ENCODE peak calls at places on chromosomes 5 and 9, in four cellular contexts. One of them, this sample, is unnamed.
A peak's percentile ranks its signal among the peaks of the same experiment; 100 is the strongest.

GRCh38 chr9:133873006-133873780 is 118.9 kb downstream of the VAV2 start:
- DNase-seq in endothelial cell: no peak
- DNase-seq in lung: no peak
- DNase-seq in cardiac muscle cell: no peak
- DNase-seq in this sample: no peak

GRCh38 chr5:52560366-52560765 is 227.3 kb upstream of the ITGA1 start:
- DNase-seq in lung: no peak
- DNase-seq in endothelial cell: no peak
- DNase-seq in cardiac muscle cell: peak; percentile 31
- DNase-seq in this sample: no peak

GRCh38 chr9:16157216-16157615 is 604.4 kb downstream of the CCDC171 start:
- DNase-seq in cardiac muscle cell: no peak
- DNase-seq in endothelial cell: no peak
- DNase-seq in lung: no peak
- DNase-seq in this sample: no peak

GRCh38 chr9:14215614-14216013 is 98.3 kb downstream of the NFIB start:
- DNase-seq in lung: no peak
- DNase-seq in cardiac muscle cell: no peak
- DNase-seq in endothelial cell: no peak
- DNase-seq in this sample: no peak

GRCh38 chr5:83321656-83322055 is 149.9 kb upstream of the VCAN start:
- DNase-seq in lung: no peak
- DNase-seq in endothelial cell: no peak
- DNase-seq in cardiac muscle cell: no peak
- DNase-seq in this sample: no peak

GRCh38 chr9:89850633-89851325 is 246.0 kb downstream of the GADD45G start:
- DNase-seq in lung: peak; percentile 45
- DNase-seq in cardiac muscle cell: no peak
- DNase-seq in endothelial cell: no peak
- DNase-seq in this sample: no peak

GRCh38 chr9:127035948-127036347 is 86.5 kb downstream of the ANGPTL2 start:
- DNase-seq in lung: peak; percentile 39
- DNase-seq in cardiac muscle cell: no peak
- DNase-seq in endothelial cell: no peak
- DNase-seq in this sample: no peak

GRCh38 chr5:177987326-177987725 is 8.7 kb downstream of the PROP1 start:
- DNase-seq in lung: no peak
- DNase-seq in endothelial cell: no peak
- DNase-seq in cardiac muscle cell: no peak
- DNase-seq in this sample: no peak

GRCh38 chr9:85960688-85961093 is 19.7 kb downstream of the NAA35 start:
- DNase-seq in endothelial cell: no peak
- DNase-seq in cardiac muscle cell: no peak
- DNase-seq in lung: no peak
- DNase-seq in this sample: no peak

GRCh38 chr9:72925126-72925810 is 27.6 kb downstream of the ALDH1A1 start:
- DNase-seq in lung: no peak
- DNase-seq in cardiac muscle cell: no peak
- DNase-seq in endothelial cell: no peak
- DNase-seq in this sample: no peak

GRCh38 chr9:111016046-111017026 is 21.9 kb downstream of the LPAR1 start:
- DNase-seq in endothelial cell: no peak
- DNase-seq in cardiac muscle cell: peak; percentile 61
- DNase-seq in lung: no peak
- DNase-seq in this sample: no peak

GRCh38 chr9:38707885-38708640 is 11.9 kb downstream of the FAM240B start:
- DNase-seq in endothelial cell: no peak
- DNase-seq in lung: no peak
- DNase-seq in cardiac muscle cell: no peak
- DNase-seq in this sample: no peak

GRCh38 chr9:134239130-134239888 is 74.9 kb upstream of the RNU6ATAC start:
- DNase-seq in lung: no peak
- DNase-seq in cardiac muscle cell: no peak
- DNase-seq in endothelial cell: no peak
- DNase-seq in this sample: no peak

GRCh38 chr9:21060919-21061561 is 16.7 kb downstream of the IFNB1 start:
- DNase-seq in cardiac muscle cell: no peak
- DNase-seq in endothelial cell: no peak
- DNase-seq in lung: no peak
- DNase-seq in this sample: no peak

GRCh38 chr5:172593306-172593705 is 47.8 kb upstream of the NEURL1B start:
- DNase-seq in lung: no peak
- DNase-seq in endothelial cell: no peak
- DNase-seq in cardiac muscle cell: no peak
- DNase-seq in this sample: no peak

GRCh38 chr9:113943112-113944009 is 67.3 kb downstream of the ZNF618 start:
- DNase-seq in lung: peak; percentile 22
- DNase-seq in cardiac muscle cell: no peak
- DNase-seq in endothelial cell: no peak
- DNase-seq in this sample: no peak

GRCh38 chr9:96245399-96245798 is 56.6 kb downstream of the HSD17B3 start:
- DNase-seq in cardiac muscle cell: no peak
- DNase-seq in endothelial cell: no peak
- DNase-seq in lung: no peak
- DNase-seq in this sample: no peak

GRCh38 chr5:131387236-131387635 is 123.4 kb downstream of the CDC42SE2 start:
- DNase-seq in lung: no peak
- DNase-seq in endothelial cell: no peak
- DNase-seq in cardiac muscle cell: no peak
- DNase-seq in this sample: no peak

GRCh38 chr5:85646641-85647040 is 971.1 kb upstream of the COX7C start:
- DNase-seq in cardiac muscle cell: no peak
- DNase-seq in lung: no peak
- DNase-seq in endothelial cell: no peak
- DNase-seq in this sample: no peak

GRCh38 chr5:56918054-56918453 is 8.7 kb downstream of the SETD9 start:
- DNase-seq in cardiac muscle cell: no peak
- DNase-seq in endothelial cell: no peak
- DNase-seq in lung: no peak
- DNase-seq in this sample: no peak

GRCh38 chr5:126594077-126594476 is 942 bp downstream of the ALDH7A1 start:
- DNase-seq in endothelial cell: no peak
- DNase-seq in cardiac muscle cell: peak; percentile 15
- DNase-seq in lung: no peak
- DNase-seq in this sample: no peak

GRCh38 chr5:10538103-10538788 is 25.6 kb upstream of the ANKRD33B start:
- DNase-seq in lung: no peak
- DNase-seq in cardiac muscle cell: no peak
- DNase-seq in endothelial cell: no peak
- DNase-seq in this sample: no peak

GRCh38 chr9:118366228-118366627 is 662.0 kb downstream of the TLR4 start:
- DNase-seq in cardiac muscle cell: no peak
- DNase-seq in lung: no peak
- DNase-seq in endothelial cell: no peak
- DNase-seq in this sample: no peak

GRCh38 chr9:84945878-84946538 is 276.5 kb downstream of the NTRK2 start:
- DNase-seq in cardiac muscle cell: no peak
- DNase-seq in endothelial cell: no peak
- DNase-seq in lung: no peak
- DNase-seq in this sample: no peak

GRCh38 chr5:40828021-40828631 is 6.9 kb downstream of the RPL37 start:
- DNase-seq in cardiac muscle cell: no peak
- DNase-seq in endothelial cell: no peak
- DNase-seq in lung: no peak
- DNase-seq in this sample: no peak

GRCh38 chr5:76755779-76756637 is 40.1 kb downstream of the F2R start:
- DNase-seq in endothelial cell: no peak
- DNase-seq in cardiac muscle cell: no peak
- DNase-seq in lung: no peak
- DNase-seq in this sample: no peak

GRCh38 chr5:149205625-149206523 is 64.6 kb downstream of the ABLIM3 start:
- DNase-seq in lung: peak; percentile 56
- DNase-seq in endothelial cell: no peak
- DNase-seq in cardiac muscle cell: no peak
- DNase-seq in this sample: no peak

GRCh38 chr5:149745-150450 is 41.4 kb upstream of the LRRC14B start:
- DNase-seq in lung: no peak
- DNase-seq in endothelial cell: no peak
- DNase-seq in cardiac muscle cell: no peak
- DNase-seq in this sample: no peak

GRCh38 chr5:29983528-29984152 is 1209.8 kb upstream of the CDH6 start:
- DNase-seq in endothelial cell: no peak
- DNase-seq in cardiac muscle cell: no peak
- DNase-seq in lung: no peak
- DNase-seq in this sample: no peak

GRCh38 chr5:150565868-150566267 is 57.9 kb downstream of the NDST1 start:
- DNase-seq in cardiac muscle cell: no peak
- DNase-seq in lung: no peak
- DNase-seq in endothelial cell: no peak
- DNase-seq in this sample: no peak

GRCh38 chr5:9339206-9339818 is 206.6 kb downstream of the SEMA5A start:
- DNase-seq in endothelial cell: peak; percentile 8
- DNase-seq in cardiac muscle cell: no peak
- DNase-seq in lung: no peak
- DNase-seq in this sample: peak; percentile 8

GRCh38 chr5:1007221-1007680 is 1.4 kb upstream of the NKD2 start:
- DNase-seq in endothelial cell: peak; percentile 4
- DNase-seq in lung: peak; percentile 28
- DNase-seq in cardiac muscle cell: no peak
- DNase-seq in this sample: no peak

GRCh38 chr5:141742866-141743651 is 61.0 kb upstream of the ARAP3 start:
- DNase-seq in lung: no peak
- DNase-seq in endothelial cell: peak; percentile 68
- DNase-seq in cardiac muscle cell: peak; percentile 78
- DNase-seq in this sample: peak; percentile 89

GRCh38 chr9:70113403-70114022 is 69.9 kb downstream of the MAMDC2 start:
- DNase-seq in lung: peak; percentile 51
- DNase-seq in cardiac muscle cell: peak; percentile 57
- DNase-seq in endothelial cell: peak; percentile 51
- DNase-seq in this sample: peak; percentile 40

GRCh38 chr9:111161015-111161415 is 122.7 kb upstream of the LPAR1 start:
- DNase-seq in lung: no peak
- DNase-seq in cardiac muscle cell: no peak
- DNase-seq in endothelial cell: no peak
- DNase-seq in this sample: no peak

GRCh38 chr5:146079695-146080361 is 25.5 kb downstream of the PLAC8L1 start:
- DNase-seq in endothelial cell: no peak
- DNase-seq in cardiac muscle cell: no peak
- DNase-seq in lung: no peak
- DNase-seq in this sample: no peak

DNA sequence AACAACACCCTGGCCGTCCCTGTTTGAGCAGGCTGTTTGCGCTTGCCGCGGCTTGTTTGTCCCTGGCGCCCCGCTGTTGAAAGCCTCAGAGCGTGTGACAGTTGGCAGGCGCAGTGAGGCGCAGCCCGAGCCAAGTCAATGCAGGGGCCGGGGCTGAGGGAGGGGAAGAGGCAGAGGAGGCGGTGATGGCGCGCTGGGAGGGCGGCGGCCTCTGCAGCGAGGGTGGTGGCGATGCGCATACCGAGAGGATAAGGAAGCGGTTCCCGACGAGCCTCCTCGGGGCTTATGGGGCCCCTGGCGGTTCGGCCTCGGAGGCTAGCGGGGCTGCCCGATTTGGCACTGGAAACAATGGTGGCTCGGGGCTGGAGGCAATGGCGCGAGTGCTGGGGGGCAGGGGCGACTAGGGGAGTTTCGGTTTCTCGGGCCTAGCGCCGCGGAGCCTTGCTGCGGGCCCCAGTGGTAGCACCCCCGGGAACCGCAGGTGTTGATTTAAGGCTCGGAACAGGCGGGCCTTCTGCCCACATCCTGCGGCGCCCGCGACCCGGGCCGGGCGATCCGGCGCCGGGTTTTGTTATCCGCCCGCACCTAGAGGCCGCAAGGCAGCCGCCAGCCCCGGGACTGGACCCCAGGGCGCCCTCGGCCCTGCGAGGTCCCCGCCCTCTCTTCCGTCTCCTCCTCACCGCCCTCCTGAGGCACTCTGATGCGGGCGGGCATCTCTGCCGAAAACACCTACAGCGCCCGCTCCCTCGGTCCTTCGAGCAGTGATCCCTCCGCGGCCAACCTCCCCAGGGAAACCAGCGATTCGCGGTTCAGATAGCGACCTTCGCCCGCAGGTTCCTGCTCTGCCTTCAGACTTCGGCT is 955 bp upstream of the LNPEP start:
- DNase-seq in cardiac muscle cell: peak; percentile 94
- DNase-seq in lung: peak; percentile 91
- DNase-seq in endothelial cell: peak; percentile 87
- DNase-seq in this sample: peak; percentile 88
- TF ChIP-seq CTCF in cardiac muscle cell: no peak
- TF ChIP-seq CTCF in lung: no peak
- TF ChIP-seq CTCF in endothelial cell: no peak
- TF ChIP-seq CTCF in this sample: no peak

DNA sequence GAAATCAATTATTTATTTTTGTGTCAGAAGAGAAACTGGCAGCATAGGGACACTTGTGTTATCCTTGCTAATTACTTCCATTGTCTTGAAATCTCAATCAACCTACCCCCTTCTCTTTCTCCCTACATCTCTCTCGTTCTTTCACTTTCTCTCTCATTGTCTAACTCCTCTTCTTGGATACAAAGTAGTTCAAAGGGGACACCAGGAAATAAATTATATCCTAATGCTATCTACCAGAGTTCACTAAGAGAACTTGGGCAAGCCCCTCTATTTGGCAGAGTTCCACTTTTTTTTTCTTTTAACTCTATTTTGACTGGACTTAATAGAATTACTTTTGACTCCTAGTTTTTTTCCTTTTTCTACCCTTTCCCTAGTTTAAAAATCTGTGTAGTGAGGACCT is 102.3 kb downstream of the MEF2C start:
- DNase-seq in lung: no peak
- DNase-seq in cardiac muscle cell: no peak
- DNase-seq in endothelial cell: no peak
- DNase-seq in this sample: no peak
- TF ChIP-seq CTCF in lung: no peak
- TF ChIP-seq CTCF in cardiac muscle cell: no peak
- TF ChIP-seq CTCF in endothelial cell: no peak
- TF ChIP-seq CTCF in this sample: no peak

GRCh38 chr5:55159763-55160492 is at the start of gene GPX8:
- DNase-seq in lung: no peak
- DNase-seq in endothelial cell: peak; percentile 44
- DNase-seq in cardiac muscle cell: peak; percentile 85
- DNase-seq in this sample: peak; percentile 40
- TF ChIP-seq CTCF in lung: peak; percentile 22
- TF ChIP-seq CTCF in endothelial cell: peak; percentile 36
- TF ChIP-seq CTCF in cardiac muscle cell: peak; percentile 59
- TF ChIP-seq CTCF in this sample: peak; percentile 46

GRCh38 chr9:116112236-116112635 is 41.4 kb upstream of the PAPPA start:
- DNase-seq in cardiac muscle cell: no peak
- DNase-seq in endothelial cell: no peak
- DNase-seq in lung: no peak
- DNase-seq in this sample: no peak
- TF ChIP-seq CTCF in cardiac muscle cell: peak; percentile 38
- TF ChIP-seq CTCF in endothelial cell: peak; percentile 45
- TF ChIP-seq CTCF in lung: no peak
- TF ChIP-seq CTCF in this sample: no peak